ENCODE peak calls at places on chromosome 6, in four cellular contexts. U is tibial artery, P is fibroblast of lung, O is sigmoid colon. S is an unnamed sample.

GRCh38 chr6:135922170-135922569 is 70.7 kb downstream of the PDE7B start:
- DNase-seq in U (peak), O (peak), P (peak), S (no peak)

GRCh38 chr6:131828080-131828479 is 20.3 kb downstream of the ENPP1 start:
- DNase-seq in O (no peak), P (peak), U (no peak), S (no peak)

GRCh38 chr6:64811145-64811544 is 895.9 kb downstream of the EYS start:
- DNase-seq in U (no peak), P (no peak), O (no peak), S (no peak)

GRCh38 chr6:83417880-83418663 is 12.8 kb downstream of the ME1 start:
- DNase-seq in U (no peak), O (no peak), P (peak), S (no peak)

GRCh38 chr6:64861039-64861651 is 845.9 kb downstream of the EYS start:
- DNase-seq in U (no peak), O (peak), P (no peak), S (no peak)

GRCh38 chr6:96235927-96236326 is 220.2 kb downstream of the FUT9 start:
- DNase-seq in P (peak), O (no peak), U (no peak), S (no peak)

GRCh38 chr6:5997420-5998093 is 9.2 kb downstream of the NRN1 start:
- DNase-seq in U (no peak), O (no peak), P (no peak), S (no peak)

GRCh38 chr6:44594471-44594870 is 207.0 kb downstream of the CDC5L start:
- DNase-seq in P (no peak), U (no peak), O (no peak), S (no peak)

GRCh38 chr6:51570168-51570921 is 517.1 kb downstream of the PKHD1 start:
- DNase-seq in U (no peak), P (no peak), O (no peak), S (no peak)

GRCh38 chr6:84733889-84734288 is 30.5 kb downstream of the TBX18 start:
- DNase-seq in P (no peak), U (no peak), O (no peak), S (no peak)

GRCh38 chr6:109515781-109516409 is 32.9 kb upstream of the ZBTB24 start:
- DNase-seq in P (peak), O (no peak), U (no peak), S (no peak)

GRCh38 chr6:41059569-41059968 is 6.6 kb downstream of the APOBEC2 start:
- DNase-seq in O (no peak), P (peak), U (no peak), S (no peak)

GRCh38 chr6:33053230-33053629 is 20.2 kb downstream of the HLA-DPA1 start:
- DNase-seq in P (peak), O (no peak), U (no peak), S (no peak)

GRCh38 chr6:160519603-160520042 is 144.5 kb downstream of the LPA start:
- DNase-seq in O (no peak), P (no peak), U (no peak), S (no peak)

GRCh38 chr6:46011241-46012085 is 4.2 kb downstream of the CLIC5 start:
- DNase-seq in O (no peak), U (no peak), P (no peak), S (no peak)

GRCh38 chr6:98416027-98416426 is 418.3 kb upstream of the POU3F2 start:
- DNase-seq in O (no peak), P (no peak), U (no peak), S (no peak)

GRCh38 chr6:19669206-19669605 is 168.0 kb upstream of the ID4 start:
- DNase-seq in O (no peak), P (peak), U (no peak), S (no peak)

GRCh38 chr6:116101298-116101718 is 655 bp downstream of the NT5DC1 start:
- DNase-seq in U (peak), O (no peak), P (no peak), S (peak)

GRCh38 chr6:2622683-2623082 is 128.0 kb downstream of the MYLK4 start:
- DNase-seq in P (no peak), O (no peak), U (peak), S (peak)

GRCh38 chr6:139927236-139927635 is 552.8 kb upstream of the CITED2 start:
- DNase-seq in U (no peak), P (peak), O (no peak), S (no peak)

GRCh38 chr6:43963877-43964658 is 163.2 kb downstream of the MRPL14 start:
- DNase-seq in O (no peak), P (no peak), U (no peak), S (no peak)

GRCh38 chr6:94511502-94512088 is 1065.7 kb upstream of the MANEA start:
- DNase-seq in U (no peak), P (no peak), O (peak), S (peak)

GRCh38 chr6:148720371-148720770 is 26.5 kb upstream of the UST start:
- DNase-seq in O (no peak), P (peak), U (no peak), S (no peak)

GRCh38 chr6:118892248-118893094 is 1.5 kb upstream of the ASF1A start:
- DNase-seq in O (no peak), P (peak), U (no peak), S (no peak)

GRCh38 chr6:134010400-134010799 is 42.0 kb downstream of the SLC2A12 start:
- DNase-seq in O (no peak), P (no peak), U (no peak), S (no peak)
- H3K27ac ChIP-seq in O (no peak), P (no peak), U (no peak), S (no peak)

GRCh38 chr6:15491255-15491985 is 171.4 kb downstream of the DTNBP1 start:
- DNase-seq in U (peak), P (peak), O (peak), S (no peak)

GRCh38 chr6:15491986-15492269 is 170.9 kb downstream of the DTNBP1 start:
- DNase-seq in P (no peak), O (no peak), U (no peak), S (no peak)

GRCh38 chr6:15489563-15489962 is 173.3 kb downstream of the DTNBP1 start:
- DNase-seq in O (no peak), U (no peak), P (no peak), S (no peak)

GRCh38 chr6:15493437-15494168 is 169.2 kb downstream of the DTNBP1 start:
- DNase-seq in O (no peak), U (no peak), P (peak), S (no peak)

GRCh38 chr6:15490242-15491100 is 172.4 kb downstream of the DTNBP1 start:
- DNase-seq in O (no peak), U (no peak), P (no peak), S (no peak)
- H3K27ac ChIP-seq in O (no peak), U (no peak), P (no peak), S (no peak)

GRCh38 chr6:193773-194310 is 98.4 kb upstream of the DUSP22 start:
- DNase-seq in O (no peak), U (no peak), P (no peak), S (no peak)

GRCh38 chr6:192313-192664 is 100.0 kb upstream of the DUSP22 start:
- DNase-seq in O (no peak), P (no peak), U (no peak), S (no peak)

GRCh38 chr6:191487-192312 is 100.6 kb upstream of the DUSP22 start:
- DNase-seq in P (no peak), U (no peak), O (no peak), S (no peak)

GRCh38 chr6:190596-191395 is 101.5 kb upstream of the DUSP22 start:
- DNase-seq in P (no peak), U (no peak), O (no peak), S (no peak)

DNA sequence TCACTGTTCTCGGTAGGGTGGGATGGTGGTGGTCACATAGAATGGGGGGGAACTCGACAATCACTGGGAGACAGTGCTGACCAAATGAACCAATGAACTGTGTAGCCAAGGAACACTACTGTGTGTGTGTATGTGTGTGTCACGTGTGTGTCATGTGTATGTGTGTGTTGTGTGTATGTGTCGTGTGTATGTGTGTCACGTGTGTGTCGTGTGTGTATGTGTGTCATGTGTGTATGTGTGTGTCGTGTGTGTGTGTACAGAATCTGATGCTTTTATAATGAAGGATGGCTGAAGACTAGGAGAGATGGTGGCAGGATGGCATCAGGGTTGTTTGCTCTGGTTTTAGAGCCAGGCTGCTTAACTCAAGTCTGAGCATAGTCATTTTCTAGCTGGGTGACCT is 99.1 kb upstream of the DUSP22 start:
- DNase-seq in U (no peak), O (no peak), P (no peak), S (no peak)
- H3K27ac ChIP-seq in U (no peak), O (no peak), P (no peak), S (no peak)

GRCh38 chr6:22828179-22829062 is 259.1 kb downstream of the HDGFL1 start:
- DNase-seq in U (no peak), O (no peak), P (peak), S (no peak)

GRCh38 chr6:22829070-22829469 is 259.7 kb downstream of the HDGFL1 start:
- DNase-seq in O (no peak), P (no peak), U (no peak), S (no peak)

GRCh38 chr6:22825210-22825609 is 255.8 kb downstream of the HDGFL1 start:
- DNase-seq in P (no peak), O (no peak), U (no peak), S (no peak)

GRCh38 chr6:22827760-22828159 is 258.4 kb downstream of the HDGFL1 start:
- DNase-seq in O (no peak), U (no peak), P (peak), S (no peak)

DNA sequence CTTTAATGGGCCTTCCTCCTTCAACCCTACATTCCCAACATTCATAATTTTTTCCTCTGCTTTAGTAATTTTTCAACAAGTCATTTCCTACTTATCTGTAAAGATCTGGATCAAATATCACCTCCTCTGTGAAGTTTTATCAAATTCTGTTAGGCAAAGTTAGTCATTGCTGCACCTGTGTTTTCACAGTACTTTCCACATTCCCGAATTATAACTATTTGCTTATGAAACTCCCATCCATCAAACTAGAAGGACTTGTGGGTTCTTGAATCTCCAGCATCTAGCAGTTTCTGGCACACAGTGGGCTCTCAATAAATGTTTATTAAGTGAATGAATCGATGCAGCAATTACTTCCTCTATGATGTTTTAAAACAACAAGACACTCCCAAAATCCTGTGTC is 257.6 kb downstream of the HDGFL1 start:
- DNase-seq in O (no peak), U (no peak), P (peak), S (no peak)
- H3K27ac ChIP-seq in O (no peak), U (peak), P (no peak), S (peak)

GRCh38 chr6:4603856-4604369 is 172.3 kb upstream of the CDYL start:
- DNase-seq in O (no peak), P (peak), U (no peak), S (no peak)

GRCh38 chr6:4606681-4607025 is 169.6 kb upstream of the CDYL start:
- DNase-seq in U (no peak), P (no peak), O (no peak), S (no peak)

GRCh38 chr6:4606016-4606415 is 170.2 kb upstream of the CDYL start:
- DNase-seq in U (no peak), O (no peak), P (no peak), S (no peak)

GRCh38 chr6:4599924-4600323 is 176.3 kb upstream of the CDYL start:
- DNase-seq in P (peak), U (no peak), O (no peak), S (no peak)

GRCh38 chr6:4603291-4603690 is 172.9 kb upstream of the CDYL start:
- DNase-seq in U (peak), O (peak), P (peak), S (peak)
- H3K27ac ChIP-seq in U (no peak), O (no peak), P (no peak), S (no peak)

GRCh38 chr6:14743126-14743464 is 502.8 kb upstream of the JARID2 start:
- DNase-seq in P (no peak), U (no peak), O (no peak), S (no peak)
- H3K27ac ChIP-seq in P (peak), U (peak), O (peak), S (no peak)

DNA sequence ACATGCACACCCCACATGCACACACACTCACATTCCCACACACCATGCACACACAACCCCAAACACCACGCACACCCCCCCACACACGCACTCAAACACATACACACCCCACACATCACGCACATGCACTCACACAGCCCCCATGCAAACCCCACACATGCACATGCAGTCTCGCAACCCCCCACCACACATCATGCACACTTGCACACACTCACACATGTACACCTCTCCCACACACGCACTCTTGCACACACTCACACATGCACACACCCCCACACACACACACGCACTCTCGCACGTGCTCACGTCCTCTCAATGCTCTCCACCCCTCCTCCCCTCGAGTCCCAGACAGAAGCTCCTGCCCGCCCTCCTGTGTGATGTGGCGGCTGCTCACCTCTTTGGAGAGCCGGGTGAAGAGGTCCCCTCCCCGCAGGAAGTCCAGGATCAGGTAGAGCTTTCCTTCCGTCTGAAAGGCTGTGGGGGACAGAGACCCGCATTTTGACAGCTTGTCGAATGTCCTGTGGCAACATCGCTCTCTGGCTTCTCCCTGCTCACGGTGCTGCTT is 78.6 kb downstream of the RAMACL start:
- DNase-seq in O (no peak), U (peak), P (no peak), S (no peak)
- H3K27ac ChIP-seq in O (no peak), U (no peak), P (no peak), S (no peak)

GRCh38 chr6:36505744-36506534 is 41.3 kb downstream of the STK38 start:
- DNase-seq in P (no peak), O (no peak), U (no peak), S (no peak)
- H3K27ac ChIP-seq in P (no peak), O (no peak), U (no peak), S (no peak)

S was measured in aorta.